ENCODE peak calls at places on chromosomes 11 and 22, in six cellular contexts. One of them, this sample, is unnamed.

GRCh38 chr11:71282581-71283351 is 30.4 kb upstream of the SHANK2 start:
- DNase-seq in K562: no peak
- DNase-seq in A549: no peak
- DNase-seq in GM12878: no peak
- DNase-seq in HepG2: peak; percentile 84
- DNase-seq in endothelial cell of umbilical vein: no peak
- DNase-seq in this sample: no peak

GRCh38 chr11:124320097-124320496 is at the start of gene OR8D2:
- DNase-seq in K562: no peak
- DNase-seq in A549: no peak
- DNase-seq in GM12878: no peak
- DNase-seq in HepG2: no peak
- DNase-seq in endothelial cell of umbilical vein: no peak
- DNase-seq in this sample: no peak

GRCh38 chr11:14789879-14790484 is 102.0 kb downstream of the CYP2R1 start:
- DNase-seq in K562: no peak
- DNase-seq in A549: no peak
- DNase-seq in GM12878: no peak
- DNase-seq in HepG2: no peak
- DNase-seq in endothelial cell of umbilical vein: peak; percentile 27
- DNase-seq in this sample: peak; percentile 26

GRCh38 chr11:61949169-61950034 is 749 bp upstream of the BEST1 start:
- DNase-seq in K562: peak; percentile 92
- DNase-seq in A549: peak; percentile 51
- DNase-seq in GM12878: no peak
- DNase-seq in HepG2: peak; percentile 54
- DNase-seq in endothelial cell of umbilical vein: peak; percentile 76
- DNase-seq in this sample: peak; percentile 77

GRCh38 chr11:97955595-97955994 is 1065.2 kb upstream of the CNTN5 start:
- DNase-seq in K562: no peak
- DNase-seq in A549: no peak
- DNase-seq in GM12878: no peak
- DNase-seq in HepG2: no peak
- DNase-seq in endothelial cell of umbilical vein: no peak
- DNase-seq in this sample: no peak

GRCh38 chr11:13098067-13098466 is 89.0 kb downstream of the RASSF10 start:
- DNase-seq in K562: no peak
- DNase-seq in A549: no peak
- DNase-seq in GM12878: no peak
- DNase-seq in HepG2: peak; percentile 42
- DNase-seq in endothelial cell of umbilical vein: no peak
- DNase-seq in this sample: no peak

GRCh38 chr22:42895087-42895486 is 38.0 kb upstream of the ARFGAP3 start:
- DNase-seq in K562: no peak
- DNase-seq in A549: no peak
- DNase-seq in GM12878: peak; percentile 76
- DNase-seq in HepG2: no peak
- DNase-seq in endothelial cell of umbilical vein: no peak
- DNase-seq in this sample: no peak

GRCh38 chr22:29342577-29343312 is 27.2 kb upstream of the RASL10A start:
- DNase-seq in K562: peak; percentile 42
- DNase-seq in A549: no peak
- DNase-seq in GM12878: no peak
- DNase-seq in HepG2: peak; percentile 60
- DNase-seq in endothelial cell of umbilical vein: no peak
- DNase-seq in this sample: peak; percentile 24

GRCh38 chr11:44589301-44589700 is 23.8 kb downstream of the CD82 start:
- DNase-seq in K562: no peak
- DNase-seq in A549: no peak
- DNase-seq in GM12878: no peak
- DNase-seq in HepG2: no peak
- DNase-seq in endothelial cell of umbilical vein: no peak
- DNase-seq in this sample: no peak

GRCh38 chr22:46572911-46573780 is 35.7 kb upstream of the CELSR1 start:
- DNase-seq in K562: no peak
- DNase-seq in A549: no peak
- DNase-seq in GM12878: no peak
- DNase-seq in HepG2: no peak
- DNase-seq in endothelial cell of umbilical vein: no peak
- DNase-seq in this sample: no peak

GRCh38 chr11:109808569-109808968 is 284.6 kb upstream of the ZC3H12C start:
- DNase-seq in K562: no peak
- DNase-seq in A549: no peak
- DNase-seq in GM12878: no peak
- DNase-seq in HepG2: no peak
- DNase-seq in endothelial cell of umbilical vein: peak; percentile 4
- DNase-seq in this sample: peak; percentile 46

GRCh38 chr11:79237676-79238075 is 203.2 kb downstream of the TENM4 start:
- DNase-seq in K562: no peak
- DNase-seq in A549: no peak
- DNase-seq in GM12878: no peak
- DNase-seq in HepG2: no peak
- DNase-seq in endothelial cell of umbilical vein: peak; percentile 36
- DNase-seq in this sample: no peak
- TF ChIP-seq MAX in K562: no peak
- TF ChIP-seq MAX in A549: no peak
- TF ChIP-seq MAX in GM12878: no peak
- TF ChIP-seq MAX in HepG2: no peak
- TF ChIP-seq MAX in endothelial cell of umbilical vein: no peak
- TF ChIP-seq MAX in this sample: no peak

DNA sequence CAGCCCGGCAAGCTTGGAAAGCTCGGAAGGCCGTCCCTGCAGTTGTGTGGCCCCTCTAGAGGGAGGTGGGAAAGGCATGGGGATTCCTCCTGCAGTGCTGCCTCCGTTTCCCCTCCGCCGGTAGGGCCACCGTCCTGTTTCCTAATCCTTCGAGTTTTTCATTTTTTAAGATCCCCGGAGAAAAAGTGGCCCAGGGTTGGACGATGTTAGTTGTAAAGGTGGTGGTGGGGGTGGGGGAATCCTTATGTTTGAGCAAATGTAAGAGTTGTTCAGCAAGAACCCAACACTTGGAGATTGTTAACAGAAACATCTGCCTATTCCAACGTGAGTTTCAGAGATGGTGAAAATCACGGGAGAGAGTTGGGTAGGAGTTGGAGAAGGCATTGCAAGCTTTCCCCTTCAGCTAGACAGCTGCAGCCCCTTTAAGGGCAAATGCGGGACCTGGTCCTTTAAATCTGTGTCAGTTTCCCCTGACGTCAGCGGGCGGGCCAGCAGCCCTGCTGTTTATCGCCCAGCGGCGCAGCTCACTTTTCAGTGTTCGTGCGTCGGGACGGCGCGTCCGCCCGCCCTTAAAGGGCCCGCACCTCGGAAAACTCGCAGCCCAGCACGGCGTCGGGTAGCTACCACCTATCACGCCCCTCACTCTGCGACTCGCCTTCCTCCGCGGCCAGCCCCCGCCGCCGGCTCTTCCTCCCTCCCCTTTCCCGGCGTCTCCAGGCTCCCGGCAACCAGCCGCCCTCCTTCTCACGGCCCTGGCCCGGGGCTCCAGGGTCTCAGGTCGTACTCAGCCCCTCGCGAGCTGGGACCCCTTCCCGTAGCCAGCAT is at the start of gene SIDT2:
- DNase-seq in K562: peak; percentile 88
- DNase-seq in A549: peak; percentile 76
- DNase-seq in GM12878: peak; percentile 75
- DNase-seq in HepG2: peak; percentile 83
- DNase-seq in endothelial cell of umbilical vein: peak; percentile 98
- DNase-seq in this sample: peak; percentile 96
- TF ChIP-seq POLR2A in K562: peak; percentile 62
- TF ChIP-seq POLR2A in A549: peak; percentile 35
- TF ChIP-seq POLR2A in GM12878: peak; percentile 79
- TF ChIP-seq POLR2A in HepG2: peak; percentile 65
- TF ChIP-seq POLR2A in endothelial cell of umbilical vein: peak; percentile 78
- TF ChIP-seq POLR2A in this sample: no peak

DNA sequence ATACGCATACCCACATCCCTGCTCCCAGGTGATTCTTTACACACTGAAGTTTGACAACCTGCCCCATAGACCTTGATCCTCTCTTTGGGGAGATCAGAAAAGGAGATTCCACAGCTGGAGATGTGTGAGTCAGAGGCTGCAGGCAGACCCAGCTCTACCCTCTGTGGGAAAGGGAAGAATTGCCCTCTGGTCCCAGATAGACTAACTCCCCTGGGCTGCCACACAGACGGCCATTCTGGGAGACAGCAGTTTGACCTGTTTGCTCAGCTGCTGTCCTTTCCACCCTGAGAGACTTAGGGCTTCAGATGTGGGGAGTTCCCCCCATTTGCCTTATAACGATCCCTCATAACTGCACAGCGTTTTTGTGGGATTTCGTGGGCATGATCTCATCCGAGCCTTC is 14.0 kb downstream of the FAM83F start:
- DNase-seq in K562: no peak
- DNase-seq in A549: no peak
- DNase-seq in GM12878: no peak
- DNase-seq in HepG2: no peak
- DNase-seq in endothelial cell of umbilical vein: no peak
- DNase-seq in this sample: no peak
- TF ChIP-seq MYC in K562: no peak
- TF ChIP-seq MYC in A549: no peak
- TF ChIP-seq MYC in GM12878: no peak
- TF ChIP-seq MYC in HepG2: no peak
- TF ChIP-seq MYC in endothelial cell of umbilical vein: no peak
- TF ChIP-seq MYC in this sample: no peak

GRCh38 chr22:38699784-38700183 is 959 bp downstream of the JOSD1 start:
- DNase-seq in K562: no peak
- DNase-seq in A549: no peak
- DNase-seq in GM12878: no peak
- DNase-seq in HepG2: peak; percentile 21
- DNase-seq in endothelial cell of umbilical vein: no peak
- DNase-seq in this sample: peak; percentile 17
- TF ChIP-seq MAX in K562: no peak
- TF ChIP-seq MAX in A549: no peak
- TF ChIP-seq MAX in GM12878: no peak
- TF ChIP-seq MAX in HepG2: no peak
- TF ChIP-seq MAX in endothelial cell of umbilical vein: no peak
- TF ChIP-seq MAX in this sample: no peak

DNA sequence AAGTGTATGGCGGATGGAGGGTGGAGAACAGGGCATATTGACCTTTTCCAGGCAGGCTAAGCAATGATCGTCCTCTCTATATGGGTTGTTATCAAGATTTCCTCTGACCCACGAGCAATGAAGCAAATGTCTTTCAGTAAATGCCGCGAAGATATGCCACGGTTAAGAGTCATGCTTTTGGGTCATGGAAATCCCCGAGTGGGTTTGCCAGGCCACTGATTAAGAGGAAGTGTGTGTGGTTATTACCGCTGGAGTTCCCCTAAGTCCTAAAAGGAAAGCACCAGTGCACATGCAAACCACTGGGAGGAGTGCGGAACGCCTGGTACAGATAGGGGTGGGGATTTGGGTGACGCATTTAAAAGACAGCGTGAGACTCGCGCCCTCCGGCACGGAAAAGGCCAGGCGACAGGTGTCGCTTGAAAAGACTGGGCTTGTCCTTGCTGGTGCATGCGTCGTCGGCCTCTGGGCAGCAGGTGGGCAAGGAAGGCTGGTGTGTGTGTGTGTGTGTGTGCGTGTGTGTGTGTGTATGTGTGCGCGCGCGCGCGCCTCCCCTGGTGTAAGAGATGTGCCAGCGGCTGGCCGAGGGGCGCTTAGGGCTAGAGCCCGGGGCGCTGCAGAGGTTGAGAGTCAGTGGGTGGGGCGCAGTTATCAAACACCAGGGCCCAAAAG is at the start of gene BIRC3:
- DNase-seq in K562: peak; percentile 21
- DNase-seq in A549: peak; percentile 72
- DNase-seq in GM12878: peak; percentile 100
- DNase-seq in HepG2: peak; percentile 78
- DNase-seq in endothelial cell of umbilical vein: peak; percentile 91
- DNase-seq in this sample: peak; percentile 87
- TF ChIP-seq POLR2A in K562: no peak
- TF ChIP-seq POLR2A in A549: peak; percentile 59
- TF ChIP-seq POLR2A in GM12878: peak; percentile 99
- TF ChIP-seq POLR2A in HepG2: peak; percentile 50
- TF ChIP-seq POLR2A in endothelial cell of umbilical vein: no peak
- TF ChIP-seq POLR2A in this sample: no peak

DNA sequence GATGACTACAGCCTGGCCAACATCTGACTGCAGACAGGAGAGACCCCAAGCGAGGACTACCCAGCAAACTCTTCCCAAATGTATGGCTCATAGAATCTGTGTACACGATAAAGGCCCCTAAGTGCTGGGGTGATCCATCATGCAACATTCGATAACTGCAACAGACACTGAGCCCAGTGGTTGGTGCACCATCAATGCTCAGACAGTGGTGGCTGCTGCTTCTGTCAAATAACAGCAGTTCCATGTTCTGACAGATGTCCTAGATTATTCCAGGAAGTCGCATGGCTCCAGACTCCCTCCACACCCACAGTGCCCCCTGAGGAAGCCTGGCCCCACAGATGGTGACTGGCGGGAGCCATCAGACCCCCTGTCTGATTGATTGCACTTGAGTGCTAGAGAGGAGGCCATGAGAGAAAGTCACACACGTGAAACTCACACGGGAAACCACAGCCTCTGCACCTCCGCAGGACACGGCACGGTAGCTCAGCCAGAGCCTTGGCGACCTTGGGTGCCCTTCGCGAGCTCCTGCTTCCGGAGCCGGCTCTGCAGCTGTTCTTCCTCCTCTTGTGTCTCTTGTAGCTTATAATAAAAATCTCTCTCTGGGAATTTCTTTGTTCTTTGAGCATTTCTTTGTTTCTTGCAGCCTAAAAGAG is 1156.0 kb downstream of the TBC1D22A start:
- DNase-seq in K562: no peak
- DNase-seq in A549: no peak
- DNase-seq in GM12878: peak; percentile 47
- DNase-seq in HepG2: no peak
- DNase-seq in endothelial cell of umbilical vein: no peak
- DNase-seq in this sample: no peak
- TF ChIP-seq MYC in K562: no peak
- TF ChIP-seq MYC in A549: no peak
- TF ChIP-seq MYC in GM12878: no peak
- TF ChIP-seq MYC in HepG2: no peak
- TF ChIP-seq MYC in endothelial cell of umbilical vein: no peak
- TF ChIP-seq MYC in this sample: no peak

GRCh38 chr11:42707541-42707940 is 604.3 kb upstream of the API5 start:
- DNase-seq in K562: no peak
- DNase-seq in A549: peak; percentile 0
- DNase-seq in GM12878: no peak
- DNase-seq in HepG2: no peak
- DNase-seq in endothelial cell of umbilical vein: no peak
- DNase-seq in this sample: no peak
- TF ChIP-seq MAX in K562: no peak
- TF ChIP-seq MAX in A549: no peak
- TF ChIP-seq MAX in GM12878: no peak
- TF ChIP-seq MAX in HepG2: no peak
- TF ChIP-seq MAX in endothelial cell of umbilical vein: no peak
- TF ChIP-seq MAX in this sample: no peak